ENCODE peak calls at places on chromosomes 16 and 17, in five cellular contexts. Q, B, F, W and D are unnamed samples. For H3K27me3 and H3F3A, the result is how much of the 10 kb centered on the place peaks cover.

GRCh38 chr16:31696968-31697743 is 169.5 kb downstream of the AHSP start:
- DNase-seq in Q (peak), B (peak), F (peak), W (peak), D (no peak)

GRCh38 chr16:49101997-49102396 is 179.6 kb downstream of the CBLN1 start:
- DNase-seq in Q (no peak), B (no peak), F (no peak), W (no peak), D (no peak)

GRCh38 chr16:31487720-31488629 is 5.1 kb downstream of the SLC5A2 start:
- DNase-seq in Q (peak), B (peak), F (peak), W (peak), D (peak)

GRCh38 chr17:69607162-69607834 is 192.8 kb downstream of the MAP2K6 start:
- DNase-seq in Q (peak), B (peak), F (peak), W (peak), D (peak)

GRCh38 chr16:71542377-71542776 is 16.2 kb downstream of the CHST4 start:
- DNase-seq in Q (peak), B (peak), F (peak), W (peak), D (no peak)

GRCh38 chr16:54746596-54746995 is 184.1 kb upstream of the IRX5 start:
- DNase-seq in Q (peak), B (no peak), F (no peak), W (peak), D (no peak)

GRCh38 chr17:75153854-75154194 is 488 bp downstream of the JPT1 start:
- DNase-seq in Q (no peak), B (no peak), F (peak), W (no peak), D (no peak)

GRCh38 chr17:81295678-81296381 is 723 bp upstream of the SLC38A10 start:
- DNase-seq in Q (peak), B (peak), F (peak), W (peak), D (peak)

GRCh38 chr16:79253100-79253631 is 347.4 kb downstream of the MAF start:
- DNase-seq in Q (no peak), B (no peak), F (no peak), W (no peak), D (no peak)

GRCh38 chr17:49549691-49550678 is 25.7 kb upstream of the NXPH3 start:
- DNase-seq in Q (no peak), B (no peak), F (no peak), W (no peak), D (no peak)

GRCh38 chr17:41635121-41636097 is 11.0 kb upstream of the KRT17 start:
- DNase-seq in Q (peak), B (no peak), F (no peak), W (no peak), D (no peak)

GRCh38 chr17:4759776-4760236 is 11.9 kb upstream of the TM4SF5 start:
- DNase-seq in Q (no peak), B (no peak), F (no peak), W (no peak), D (no peak)

GRCh38 chr17:50972579-50972978 is 106.4 kb upstream of the TOB1 start:
- DNase-seq in Q (no peak), B (no peak), F (no peak), W (no peak), D (no peak)

GRCh38 chr17:5758651-5759050 is 174.3 kb upstream of the NLRP1 start:
- DNase-seq in Q (peak), B (peak), F (peak), W (peak), D (no peak)

GRCh38 chr17:45324336-45324735 is 7.5 kb upstream of the MAP3K14 start:
- DNase-seq in Q (no peak), B (no peak), F (no peak), W (no peak), D (no peak)

GRCh38 chr17:19448341-19449268 is 37.6 kb downstream of the RNF112 start:
- DNase-seq in Q (no peak), B (no peak), F (peak), W (no peak), D (peak)

GRCh38 chr16:86590501-86591144 is 12.3 kb downstream of the FOXL1 start:
- DNase-seq in Q (no peak), B (no peak), F (peak), W (no peak), D (no peak)

GRCh38 chr16:77570574-77570973 is 135.7 kb upstream of the ADAMTS18 start:
- DNase-seq in Q (no peak), B (no peak), F (no peak), W (no peak), D (no peak)

GRCh38 chr16:77571463-77571862 is 136.6 kb upstream of the ADAMTS18 start:
- DNase-seq in Q (no peak), B (no peak), F (no peak), W (no peak), D (no peak)

GRCh38 chr16:77579283-77579985 is 142.9 kb upstream of the NUDT7 start:
- DNase-seq in Q (no peak), B (no peak), F (no peak), W (no peak), D (no peak)

GRCh38 chr16:77569406-77569805 is 134.6 kb upstream of the ADAMTS18 start:
- DNase-seq in Q (no peak), B (no peak), F (no peak), W (no peak), D (no peak)

DNA sequence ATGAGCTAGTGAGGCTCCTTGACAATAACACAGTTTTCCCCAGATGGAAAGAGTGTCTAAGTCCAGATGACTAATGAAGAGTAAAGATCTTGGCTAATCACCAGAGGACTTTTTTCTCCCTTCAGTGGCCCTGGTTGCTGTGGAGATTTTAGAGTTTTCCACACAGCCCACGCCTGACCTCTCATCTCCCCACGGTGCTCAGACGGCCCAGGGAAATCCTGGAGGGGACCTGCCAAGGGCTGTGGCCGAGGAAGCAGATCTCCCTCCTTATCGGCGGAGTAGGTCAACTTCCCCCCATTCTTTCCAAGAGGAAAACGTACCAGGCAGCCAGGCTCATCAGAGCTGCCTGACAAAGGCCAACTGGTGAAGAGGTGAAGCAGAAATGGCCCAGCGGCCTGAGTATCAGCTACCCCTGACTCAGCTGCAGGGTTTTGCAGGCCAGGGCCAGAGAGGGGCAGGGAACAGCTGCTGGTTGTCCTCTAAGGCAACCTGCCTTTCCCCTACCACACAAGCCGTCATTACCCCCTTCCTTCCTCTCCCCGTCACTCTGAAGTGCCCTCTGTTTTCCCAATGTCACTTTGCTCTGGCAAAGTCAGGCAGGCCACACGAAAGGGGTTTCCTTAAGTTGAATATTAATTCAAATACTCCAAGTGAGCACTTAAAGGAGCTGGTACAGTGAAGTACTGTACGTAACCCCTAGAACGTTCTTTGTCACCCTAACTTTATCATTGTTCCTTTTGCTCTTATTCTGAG is 140.2 kb upstream of the ADAMTS18 start:
- DNase-seq in Q (no peak), B (no peak), F (no peak), W (no peak), D (no peak)
- H3K4me3 ChIP-seq in Q (no peak), B (no peak), F (no peak), W (no peak), D (no peak)

GRCh38 chr17:72117470-72117747 is 3.4 kb upstream of the SOX9 start:
- DNase-seq in Q (no peak), B (no peak), F (no peak), W (no peak), D (no peak)
- H3K27me3 ChIP-seq in Q (half or more), B (under half), F (under half), W (half or more), D (under half)

DNA sequence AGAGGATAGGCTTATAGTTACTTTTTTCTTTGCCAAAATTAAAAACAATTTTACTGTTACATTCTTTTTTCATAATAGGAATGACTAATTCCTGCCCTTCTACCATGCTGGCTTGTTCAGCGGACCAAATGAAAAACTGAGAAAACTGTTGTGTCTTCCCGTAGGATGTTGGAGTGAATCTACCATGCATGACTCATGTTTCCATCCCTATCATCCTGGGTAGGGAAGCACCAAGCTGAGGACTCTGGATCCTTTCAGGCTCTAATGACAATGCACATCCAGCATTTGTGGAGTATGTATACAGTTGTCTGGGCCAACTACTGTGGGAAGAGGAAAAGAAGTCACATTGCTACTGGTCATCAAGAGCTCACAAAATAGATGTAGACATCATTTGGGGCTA is 41.1 kb upstream of the DHX8 start:
- DNase-seq in Q (no peak), B (no peak), F (no peak), W (no peak), D (no peak)
- H3F3A ChIP-seq in Q (under half), B (under half), F (under half), W (under half), D (under half)

GRCh38 chr16:24977673-24978065 is 37.5 kb downstream of the ARHGAP17 start:
- DNase-seq in Q (no peak), B (no peak), F (peak), W (peak), D (no peak)
- H3K4me3 ChIP-seq in Q (no peak), B (no peak), F (no peak), W (peak), D (no peak)

DNA sequence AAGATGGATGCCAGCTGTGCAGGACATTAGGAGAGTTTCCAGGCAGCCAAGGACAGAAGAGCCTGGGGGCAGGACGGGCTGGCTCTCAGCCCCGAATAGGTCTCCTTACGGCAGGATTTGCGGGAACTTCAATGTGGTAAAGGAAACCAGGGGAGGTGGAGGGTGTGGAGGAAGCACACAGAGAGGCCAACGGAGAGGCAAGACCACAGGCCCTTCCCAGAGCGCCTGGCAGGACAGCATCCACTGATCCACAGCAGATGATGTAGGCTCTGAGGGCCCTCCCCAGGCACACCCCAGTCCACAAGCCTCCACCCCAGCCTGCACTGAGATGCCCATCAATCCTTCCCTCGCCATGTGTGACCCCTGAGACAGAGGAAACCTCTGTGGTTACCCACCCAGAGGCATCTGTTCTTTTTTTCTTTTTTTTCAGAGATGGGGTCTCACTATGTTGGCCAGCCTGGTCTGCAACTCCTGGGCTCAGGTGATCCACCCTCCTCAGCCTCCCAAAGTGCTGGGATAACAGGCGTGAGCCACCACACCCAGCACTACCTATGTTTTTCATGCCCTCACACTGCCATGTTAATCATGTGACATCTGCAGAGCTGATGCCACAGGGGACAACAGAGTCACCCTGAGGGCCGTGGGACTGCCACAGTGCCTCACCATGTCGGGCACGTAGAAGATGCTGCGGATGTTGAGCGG is 19.3 kb downstream of the DNASE1 start:
- DNase-seq in Q (no peak), B (no peak), F (no peak), W (no peak), D (no peak)
- H3K27me3 ChIP-seq in Q (under half), B (under half), F (under half), W (under half), D (under half)

GRCh38 chr17:78716814-78717393 is 65.2 kb downstream of the CYTH1 start:
- DNase-seq in Q (peak), B (peak), F (peak), W (peak), D (no peak)

GRCh38 chr17:78717431-78717980 is 64.6 kb downstream of the CYTH1 start:
- DNase-seq in Q (no peak), B (peak), F (peak), W (peak), D (no peak)

GRCh38 chr17:78719630-78720298 is 62.3 kb downstream of the CYTH1 start:
- DNase-seq in Q (no peak), B (no peak), F (no peak), W (no peak), D (no peak)

GRCh38 chr17:78716292-78716691 is 65.8 kb downstream of the CYTH1 start:
- DNase-seq in Q (no peak), B (no peak), F (no peak), W (no peak), D (no peak)

GRCh38 chr17:78718575-78719209 is 63.4 kb downstream of the CYTH1 start:
- DNase-seq in Q (no peak), B (no peak), F (no peak), W (no peak), D (no peak)
- H3F3A ChIP-seq in Q (under half), B (half or more), F (under half), W (under half), D (under half)

GRCh38 chr17:40095944-40096791 is 4.2 kb downstream of the NR1D1 start:
- DNase-seq in Q (no peak), B (peak), F (no peak), W (no peak), D (no peak)
- H3K4me3 ChIP-seq in Q (no peak), B (peak), F (no peak), W (no peak), D (no peak)

DNA sequence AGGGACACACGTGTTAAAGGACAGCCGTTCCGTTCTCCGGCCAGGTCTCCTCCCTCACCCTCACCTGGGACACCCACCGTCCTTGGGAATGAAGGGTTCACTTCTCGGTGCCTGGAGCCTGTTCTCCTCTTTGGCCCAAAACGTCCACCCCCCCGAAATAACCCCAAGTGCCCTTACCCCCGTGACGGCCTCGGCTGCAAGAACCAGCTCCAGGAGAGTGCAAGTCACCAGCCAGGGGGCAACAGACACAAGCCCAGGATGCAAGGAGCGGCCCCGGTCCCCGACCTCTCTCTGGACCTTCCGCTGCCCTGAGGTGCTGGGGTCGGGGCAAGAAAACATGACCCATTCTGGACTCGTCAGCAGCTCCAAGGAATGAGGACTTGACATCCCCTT is 20.0 kb upstream of the UBE2I start:
- DNase-seq in Q (peak), B (no peak), F (no peak), W (no peak), D (no peak)
- H3K27me3 ChIP-seq in Q (half or more), B (half or more), F (under half), W (under half), D (under half)